ENCODE peak calls at places on chromosomes 11 and 22, in nine cellular contexts. C, B, N, V, Z, W, L, U and H are unnamed samples. For H3K9me3 and H3K4me1, the result is how much of the 10 kb centered on the place peaks cover.

GRCh38 chr22:39266398-39267030 is 21.7 kb upstream of the PDGFB start:
- DNase-seq in U (no peak), W (peak), B (no peak), L (no peak), N (no peak), V (peak), Z (peak), C (no peak), H (peak)

GRCh38 chr11:56693428-56693827 is 5.5 kb upstream of the OR9G1 start:
- DNase-seq in L (no peak), Z (no peak), U (no peak), N (no peak), V (no peak), W (no peak), C (no peak), B (no peak), H (no peak)

GRCh38 chr11:33178443-33179154 is 17.3 kb upstream of the CSTF3 start:
- DNase-seq in W (no peak), N (no peak), C (no peak), Z (no peak), U (no peak), B (no peak), V (no peak), L (no peak), H (no peak)

GRCh38 chr11:118017631-118018315 is 31.6 kb downstream of the IL10RA start:
- DNase-seq in N (no peak), B (no peak), L (no peak), C (no peak), V (no peak), U (no peak), Z (no peak), W (no peak), H (no peak)

GRCh38 chr11:7944123-7944522 is 2.6 kb upstream of the OR10A3 start:
- DNase-seq in L (no peak), V (no peak), B (no peak), U (no peak), C (no peak), N (no peak), W (no peak), Z (no peak), H (no peak)

GRCh38 chr11:74672956-74673895 is 58.0 kb downstream of the CHRDL2 start:
- DNase-seq in B (peak), U (peak), N (peak), C (peak), L (no peak), V (no peak), Z (peak), W (peak), H (peak)

GRCh38 chr22:24834845-24835570 is 29.0 kb downstream of the SGSM1 start:
- DNase-seq in Z (peak), B (no peak), U (no peak), V (no peak), C (no peak), W (peak), N (no peak), L (peak), H (no peak)

GRCh38 chr11:12163181-12163841 is 52.9 kb downstream of the MICAL2 start:
- DNase-seq in L (no peak), Z (peak), B (no peak), U (peak), C (peak), W (peak), V (no peak), N (peak), H (peak)

GRCh38 chr11:132008872-132009271 is 638.5 kb downstream of the NTM start:
- DNase-seq in N (no peak), B (no peak), V (no peak), W (no peak), U (no peak), C (no peak), Z (no peak), L (no peak), H (no peak)

GRCh38 chr11:45105233-45105992 is 41.0 kb upstream of the PRDM11 start:
- DNase-seq in U (peak), V (peak), L (peak), C (peak), N (peak), B (peak), Z (peak), W (peak), H (peak)

GRCh38 chr11:4467043-4467442 is 15.4 kb upstream of the OR52K1 start:
- DNase-seq in L (no peak), U (no peak), C (no peak), W (no peak), B (no peak), Z (no peak), V (no peak), N (no peak), H (no peak)

GRCh38 chr11:62392944-62393628 is 25.7 kb upstream of the SCGB1A1 start:
- DNase-seq in U (no peak), B (no peak), V (peak), W (no peak), Z (no peak), C (no peak), L (peak), N (no peak), H (no peak)

GRCh38 chr11:64220271-64220670 is 5.7 kb downstream of the TRPT1 start:
- DNase-seq in V (no peak), N (peak), B (no peak), Z (no peak), L (no peak), W (no peak), C (no peak), U (no peak), H (no peak)

GRCh38 chr11:702731-703461 is 3.1 kb upstream of the EPS8L2 start:
- DNase-seq in V (no peak), C (no peak), U (no peak), N (no peak), B (no peak), L (no peak), Z (peak), W (no peak), H (peak)

GRCh38 chr11:69773626-69774353 is 1.4 kb downstream of the FGF4 start:
- DNase-seq in W (no peak), V (no peak), U (no peak), C (no peak), Z (no peak), L (no peak), B (no peak), N (peak), H (no peak)

GRCh38 chr11:96072592-96072991 is 148.7 kb upstream of the MTMR2 start:
- DNase-seq in W (no peak), B (no peak), U (no peak), Z (no peak), L (no peak), V (no peak), N (no peak), C (no peak), H (no peak)

GRCh38 chr22:40107756-40108437 is 69.8 kb upstream of the TNRC6B start:
- DNase-seq in L (peak), N (peak), V (peak), Z (peak), C (no peak), W (peak), U (peak), B (no peak), H (no peak)

GRCh38 chr11:132519226-132519860 is 1013.0 kb downstream of the OPCML start:
- DNase-seq in C (no peak), V (no peak), B (no peak), L (no peak), W (no peak), U (no peak), Z (no peak), N (no peak), H (no peak)

GRCh38 chr11:116420770-116421528 is 351.8 kb downstream of the BUD13 start:
- DNase-seq in V (no peak), B (no peak), Z (no peak), W (peak), N (no peak), U (no peak), C (no peak), L (no peak), H (no peak)

GRCh38 chr11:62324738-62325556 is 12.3 kb upstream of the ASRGL1 start:
- DNase-seq in Z (no peak), V (peak), B (no peak), C (peak), N (peak), L (peak), W (peak), U (no peak), H (peak)

GRCh38 chr11:120908521-120909181 is 115.3 kb upstream of the TBCEL start:
- DNase-seq in V (no peak), N (no peak), U (no peak), L (no peak), Z (no peak), C (no peak), B (no peak), W (peak), H (no peak)

GRCh38 chr11:111444040-111444439 is 65.0 kb upstream of the POU2AF1 start:
- DNase-seq in W (no peak), U (no peak), C (no peak), V (no peak), L (no peak), Z (no peak), B (no peak), N (no peak), H (no peak)

GRCh38 chr11:77046060-77046501 is 11.9 kb downstream of the B3GNT6 start:
- DNase-seq in C (peak), W (peak), N (no peak), B (peak), U (no peak), V (peak), L (peak), Z (peak), H (no peak)

GRCh38 chr11:108635106-108635505 is 29.8 kb upstream of the DDX10 start:
- DNase-seq in C (no peak), N (no peak), V (no peak), U (no peak), B (no peak), Z (no peak), L (no peak), W (no peak), H (no peak)

GRCh38 chr22:49929553-49929979 is 11.1 kb downstream of the CRELD2 start:
- DNase-seq in B (peak), Z (peak), V (peak), C (peak), N (no peak), W (peak), U (peak), L (peak), H (peak)

GRCh38 chr22:25357056-25357455 is 137.6 kb downstream of the CRYBB2 start:
- DNase-seq in W (no peak), L (no peak), B (no peak), V (no peak), Z (no peak), C (no peak), U (no peak), N (no peak), H (no peak)

GRCh38 chr11:130474637-130475400 is 26.4 kb downstream of the ADAMTS15 start:
- DNase-seq in N (no peak), L (no peak), C (no peak), U (no peak), V (no peak), W (no peak), Z (no peak), B (no peak), H (no peak)

GRCh38 chr22:48528221-48528915 is 1299.3 kb downstream of the BRD1 start:
- DNase-seq in U (no peak), B (no peak), N (no peak), W (no peak), C (no peak), Z (no peak), V (no peak), L (no peak), H (no peak)

GRCh38 chr11:76203131-76203925 is 3.0 kb downstream of the WNT11 start:
- DNase-seq in W (no peak), N (no peak), B (no peak), V (no peak), C (peak), L (no peak), U (no peak), Z (no peak), H (no peak)

GRCh38 chr11:114116800-114117199 is 57.3 kb downstream of the ZBTB16 start:
- DNase-seq in Z (no peak), U (no peak), C (no peak), W (no peak), B (no peak), N (no peak), L (no peak), V (no peak), H (no peak)

GRCh38 chr11:70924108-70924507 is 328.3 kb downstream of the SHANK2 start:
- DNase-seq in V (no peak), B (no peak), W (no peak), U (no peak), L (no peak), C (no peak), Z (no peak), N (no peak), H (no peak)

GRCh38 chr11:1628506-1629325 is 859 bp upstream of the KRTAP5-5 start:
- DNase-seq in Z (peak), U (no peak), C (peak), L (peak), N (no peak), W (peak), V (peak), B (peak), H (peak)

GRCh38 chr11:70755410-70756158 is 357.3 kb downstream of the CTTN start:
- DNase-seq in L (peak), W (peak), B (peak), U (no peak), N (peak), Z (peak), V (peak), C (peak), H (peak)

GRCh38 chr22:47357086-47357485 is 594.6 kb downstream of the TBC1D22A start:
- DNase-seq in V (no peak), W (no peak), C (no peak), Z (no peak), N (no peak), U (no peak), L (no peak), B (no peak), H (no peak)
- H3K9me3 ChIP-seq in V (under half), W (under half), C (under half), Z (under half), N (under half), U (under half), L (under half), B (under half), H (under half)

DNA sequence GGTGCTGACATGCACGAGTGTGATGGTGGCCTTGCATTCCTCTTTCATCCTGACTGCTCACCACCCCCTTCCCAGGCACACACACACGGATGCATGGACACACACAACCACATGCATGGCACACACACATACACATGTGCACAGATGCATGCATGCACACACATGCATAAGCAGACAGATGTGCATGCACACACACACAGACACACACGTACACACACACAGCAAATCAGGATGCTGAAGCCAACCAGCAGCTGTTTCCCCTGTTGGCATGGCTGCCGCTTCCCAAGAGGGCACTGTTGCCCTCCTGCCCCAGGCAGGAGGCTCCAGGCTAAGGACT is 15.3 kb downstream of the OSBPL5 start:
- DNase-seq in Z (no peak), C (no peak), L (no peak), N (no peak), W (no peak), B (no peak), V (no peak), U (no peak), H (no peak)
- H3K4me1 ChIP-seq in Z (under half), C (under half), L (under half), N (under half), W (under half), B (under half), V (under half), U (under half), H (under half)

GRCh38 chr22:23784215-23784732 is 2.5 kb upstream of the SMARCB1 start:
- DNase-seq in Z (peak), N (peak), U (no peak), L (no peak), C (no peak), W (no peak), B (no peak), V (no peak), H (peak)

GRCh38 chr22:23787600-23787896 is 782 bp downstream of the SMARCB1 start:
- DNase-seq in B (no peak), L (no peak), W (no peak), V (no peak), U (no peak), C (no peak), Z (no peak), N (no peak), H (no peak)

GRCh38 chr22:23786752-23787599 is at the start of gene SMARCB1:
- DNase-seq in V (peak), L (peak), C (peak), W (peak), U (peak), N (peak), B (peak), Z (peak), H (peak)

GRCh38 chr22:23787910-23788309 is 1.1 kb downstream of the SMARCB1 start:
- DNase-seq in U (no peak), W (no peak), Z (no peak), V (no peak), B (no peak), N (no peak), L (no peak), C (no peak), H (no peak)

DNA sequence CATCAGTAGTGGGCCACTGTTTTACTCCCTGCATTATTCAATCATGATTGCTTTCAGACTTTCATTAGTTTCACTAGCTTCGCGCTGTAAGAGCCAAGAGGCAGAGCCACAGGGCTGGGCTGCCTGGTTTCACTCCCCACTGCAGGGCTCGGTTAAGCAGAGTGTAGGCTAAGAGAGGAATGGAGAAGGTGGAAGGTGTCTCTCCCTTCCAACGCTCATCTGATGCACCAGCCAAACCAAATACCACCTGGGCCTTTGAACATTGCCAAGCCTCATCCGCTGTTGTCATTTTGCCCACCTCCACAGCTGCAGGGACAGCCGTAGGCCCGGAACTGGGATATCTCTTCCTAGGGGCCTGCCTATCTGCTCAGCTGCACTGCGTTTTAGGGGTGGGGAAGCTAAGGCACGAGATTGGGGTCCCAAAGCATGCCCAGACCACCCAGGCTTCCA is 480 bp upstream of the SMARCB1 start:
- DNase-seq in Z (no peak), C (no peak), L (peak), B (no peak), W (no peak), U (no peak), V (peak), N (no peak), H (no peak)
- H3K4me3 ChIP-seq in Z (no peak), C (peak), L (peak), B (peak), W (peak), U (peak), V (peak), N (peak), H (peak)

DNA sequence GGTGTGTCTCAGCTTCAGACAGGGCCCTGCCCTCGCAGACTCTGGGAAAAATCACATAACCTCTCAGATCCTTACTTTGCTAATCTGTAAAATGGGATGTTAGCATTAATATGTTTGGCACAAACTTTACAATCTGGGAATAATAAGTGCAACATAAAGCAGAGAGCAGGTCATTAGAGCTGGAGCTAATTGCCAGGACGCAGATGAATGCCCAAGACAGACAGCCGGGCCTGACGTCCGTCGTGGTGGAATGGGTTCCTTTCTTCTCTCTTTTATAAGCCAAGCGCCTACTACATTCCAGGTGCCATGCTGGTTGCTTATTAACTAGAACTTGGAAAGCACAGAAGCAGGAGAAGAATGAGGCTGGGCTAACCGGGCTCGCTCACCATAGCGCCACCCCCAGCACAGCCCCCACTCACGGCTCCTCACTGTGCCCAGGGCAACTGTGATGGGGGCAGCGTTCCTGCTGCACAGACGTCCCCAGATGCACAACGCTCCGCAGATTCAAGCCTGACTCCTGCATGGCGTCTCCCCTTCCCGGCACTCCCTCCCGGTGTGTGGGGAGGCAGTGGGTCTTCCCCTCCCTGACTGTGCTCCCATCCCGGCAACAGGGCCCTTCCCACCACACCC is 43.9 kb downstream of the TRMU start:
- DNase-seq in W (no peak), L (no peak), Z (peak), B (no peak), N (no peak), V (no peak), U (no peak), C (no peak), H (no peak)
- H3K9me3 ChIP-seq in W (under half), L (under half), Z (under half), B (under half), N (under half), V (under half), U (under half), C (under half), H (under half)

GRCh38 chr11:119702261-119702591 is 26.8 kb downstream of the NECTIN1 start:
- DNase-seq in U (no peak), W (no peak), N (no peak), Z (no peak), C (no peak), V (no peak), B (no peak), L (no peak), H (peak)
- H3K4me1 ChIP-seq in U (under half), W (under half), N (under half), Z (under half), C (under half), V (under half), B (under half), L (under half), H (under half)

DNA sequence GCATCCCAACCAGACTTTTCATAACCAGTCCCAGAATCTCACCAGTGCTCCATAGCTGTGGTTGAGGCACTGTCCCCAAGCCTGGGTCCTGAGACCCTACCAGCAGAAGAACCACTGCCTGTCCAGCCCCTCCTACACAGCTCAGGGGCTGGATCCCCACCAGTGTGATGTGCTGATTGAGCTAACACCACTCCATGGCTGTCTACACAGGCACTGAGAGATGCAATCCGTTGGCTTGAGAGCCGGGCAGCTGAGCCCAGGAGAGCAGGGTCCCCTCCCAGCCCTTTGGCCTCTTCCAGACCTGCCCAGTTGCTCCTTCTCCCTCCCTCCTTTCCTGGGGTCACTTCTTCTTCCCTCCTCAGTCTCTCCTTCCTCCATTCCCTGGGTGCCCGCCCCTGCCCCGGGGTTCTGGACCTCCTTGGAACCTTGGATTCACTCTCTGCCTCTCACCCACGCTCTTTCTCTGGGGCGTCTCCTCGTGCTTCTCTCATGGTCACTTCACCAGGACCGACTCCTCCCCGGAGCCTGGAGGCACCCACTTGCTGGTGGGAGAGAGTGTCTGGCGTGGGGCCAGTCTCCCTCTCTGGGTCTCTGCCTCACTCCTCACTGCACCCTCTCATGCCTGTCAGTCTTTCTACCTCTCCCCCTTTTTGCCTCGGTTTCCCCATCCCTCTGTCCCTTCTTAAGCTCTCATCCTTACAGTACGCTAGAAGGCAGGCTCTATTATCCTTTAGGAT is 705 bp upstream of the SCYL1 start:
- DNase-seq in W (no peak), N (peak), B (peak), Z (peak), V (no peak), C (peak), U (peak), L (no peak), H (no peak)
- H3K4me3 ChIP-seq in W (peak), N (peak), B (peak), Z (no peak), V (peak), C (peak), U (no peak), L (peak), H (peak)